ENCODE peak calls at places on chromosome 7, in four cellular contexts. Z, Q, S and X are unnamed samples.
A peak's percentile ranks its signal among the peaks of the same experiment; 100 is the strongest.

GRCh38 chr7:80830000-80830399 is 88.9 kb downstream of the SEMA3C start:
- DNase-seq in Z (no peak), Q (no peak), S (no peak), X (no peak)

GRCh38 chr7:52565980-52566379 is 469.5 kb upstream of the POM121L12 start:
- DNase-seq in Z (no peak), Q (no peak), S (no peak), X (no peak)

GRCh38 chr7:30460246-30460633 is 18.3 kb downstream of the NOD1 start:
- DNase-seq in Z (no peak), Q (no peak), S (no peak), X (no peak)

GRCh38 chr7:111180273-111180814 is 89.4 kb downstream of the LRRN3 start:
- DNase-seq in Z (no peak), Q (no peak), S (no peak), X (no peak)

GRCh38 chr7:151838861-151839381 is 38.0 kb downstream of the PRKAG2 start:
- DNase-seq in Z (peak; percentile 50), Q (no peak), S (no peak), X (no peak)

GRCh38 chr7:110835209-110835608 is 255.7 kb upstream of the LRRN3 start:
- DNase-seq in Z (no peak), Q (no peak), S (no peak), X (no peak)

GRCh38 chr7:1537631-1538412 is 7.3 kb downstream of the MAFK start:
- DNase-seq in Z (no peak), Q (peak; percentile 94), S (peak; percentile 96), X (no peak)

GRCh38 chr7:70356975-70357374 is 758.7 kb downstream of the AUTS2 start:
- DNase-seq in Z (no peak), Q (no peak), S (no peak), X (no peak)

GRCh38 chr7:781228-781864 is 50.9 kb upstream of the SUN1 start:
- DNase-seq in Z (no peak), Q (no peak), S (no peak), X (no peak)

GRCh38 chr7:145928937-145929336 is 187.7 kb upstream of the CNTNAP2 start:
- DNase-seq in Z (no peak), Q (no peak), S (no peak), X (no peak)

GRCh38 chr7:155228459-155228845 is 69.2 kb upstream of the INSIG1 start:
- DNase-seq in Z (no peak), Q (no peak), S (no peak), X (no peak)

GRCh38 chr7:14834888-14835287 is 67.7 kb downstream of the DGKB start:
- DNase-seq in Z (no peak), Q (no peak), S (no peak), X (no peak)

GRCh38 chr7:26426096-26426495 is 134.4 kb downstream of the SNX10 start:
- DNase-seq in Z (no peak), Q (no peak), S (no peak), X (no peak)

GRCh38 chr7:40147371-40148246 is 12.8 kb downstream of the SUGCT start:
- DNase-seq in Z (no peak), Q (no peak), S (no peak), X (no peak)

GRCh38 chr7:95755277-95755934 is 16.9 kb upstream of the DYNC1I1 start:
- DNase-seq in Z (no peak), Q (no peak), S (no peak), X (no peak)